ENCODE peak calls at places on chromosomes 4 and X, in four cellular contexts. One of them, this sample, is unnamed.

GRCh38 chr4:186227744-186228513 is 622 bp downstream of the KLKB1 start:
- DNase-seq in brain microvascular endothelial cell: no peak
- DNase-seq in mammary epithelial cell: no peak
- DNase-seq in lung: no peak
- DNase-seq in this sample: no peak

GRCh38 chr4:150720973-150721518 is 139.1 kb downstream of the MAB21L2 start:
- DNase-seq in lung: no peak
- DNase-seq in brain microvascular endothelial cell: no peak
- DNase-seq in mammary epithelial cell: no peak
- DNase-seq in this sample: no peak

GRCh38 chrX:125998432-125998831 is 167.7 kb downstream of the DCAF12L2 start:
- DNase-seq in lung: no peak
- DNase-seq in brain microvascular endothelial cell: peak; percentile 3
- DNase-seq in mammary epithelial cell: peak; percentile 2
- DNase-seq in this sample: no peak

GRCh38 chr4:128653514-128654420 is 155.7 kb upstream of the JADE1 start:
- DNase-seq in mammary epithelial cell: no peak
- DNase-seq in brain microvascular endothelial cell: peak; percentile 21
- DNase-seq in lung: peak; percentile 35
- DNase-seq in this sample: no peak

GRCh38 chr4:5931526-5931925 is 38.6 kb upstream of the CRMP1 start:
- DNase-seq in lung: no peak
- DNase-seq in mammary epithelial cell: no peak
- DNase-seq in brain microvascular endothelial cell: no peak
- DNase-seq in this sample: no peak

GRCh38 chr4:168621806-168622589 is 125.1 kb downstream of the PALLD start:
- DNase-seq in brain microvascular endothelial cell: peak; percentile 81
- DNase-seq in mammary epithelial cell: peak; percentile 95
- DNase-seq in lung: no peak
- DNase-seq in this sample: no peak

GRCh38 chrX:39945709-39946108 is 152.0 kb downstream of the BCOR start:
- DNase-seq in brain microvascular endothelial cell: no peak
- DNase-seq in lung: no peak
- DNase-seq in mammary epithelial cell: no peak
- DNase-seq in this sample: no peak

GRCh38 chr4:117311215-117311614 is 225.8 kb upstream of the TRAM1L1 start:
- DNase-seq in lung: no peak
- DNase-seq in brain microvascular endothelial cell: no peak
- DNase-seq in mammary epithelial cell: no peak
- DNase-seq in this sample: no peak

GRCh38 chr4:142512161-142512560 is 333.9 kb downstream of the INPP4B start:
- DNase-seq in lung: no peak
- DNase-seq in brain microvascular endothelial cell: no peak
- DNase-seq in mammary epithelial cell: peak; percentile 53
- DNase-seq in this sample: no peak

GRCh38 chr4:76799139-76799538 is 98.8 kb downstream of the SOWAHB start:
- DNase-seq in lung: no peak
- DNase-seq in mammary epithelial cell: no peak
- DNase-seq in brain microvascular endothelial cell: no peak
- DNase-seq in this sample: no peak

GRCh38 chr4:111066887-111067286 is 444.0 kb upstream of the PITX2 start:
- DNase-seq in lung: no peak
- DNase-seq in mammary epithelial cell: peak; percentile 3
- DNase-seq in brain microvascular endothelial cell: peak; percentile 34
- DNase-seq in this sample: peak; percentile 23

GRCh38 chr4:138239496-138239895 is 2.7 kb downstream of the SLC7A11 start:
- DNase-seq in brain microvascular endothelial cell: no peak
- DNase-seq in lung: no peak
- DNase-seq in mammary epithelial cell: no peak
- DNase-seq in this sample: no peak

GRCh38 chr4:168560184-168560834 is 63.5 kb downstream of the PALLD start:
- DNase-seq in lung: no peak
- DNase-seq in brain microvascular endothelial cell: peak; percentile 54
- DNase-seq in mammary epithelial cell: peak; percentile 54
- DNase-seq in this sample: no peak

GRCh38 chr4:155376387-155377268 is at the start of gene MAP9:
- DNase-seq in lung: peak; percentile 89
- DNase-seq in brain microvascular endothelial cell: peak; percentile 97
- DNase-seq in mammary epithelial cell: peak; percentile 90
- DNase-seq in this sample: peak; percentile 90

GRCh38 chr4:71025654-71026053 is 32.2 kb downstream of the DCK start:
- DNase-seq in lung: no peak
- DNase-seq in mammary epithelial cell: no peak
- DNase-seq in brain microvascular endothelial cell: no peak
- DNase-seq in this sample: no peak
- H3K36me3 ChIP-seq in lung: peaks cover 3% of the 10 kb centered on the region
- H3K36me3 ChIP-seq in mammary epithelial cell: peaks cover 14% of the 10 kb centered on the region
- H3K36me3 ChIP-seq in brain microvascular endothelial cell: no peaks in the 10 kb centered on the region
- H3K36me3 ChIP-seq in this sample: peaks cover 5% of the 10 kb centered on the region

GRCh38 chr4:112748352-112748900 is 111.5 kb downstream of the LARP7 start:
- DNase-seq in brain microvascular endothelial cell: no peak
- DNase-seq in lung: no peak
- DNase-seq in mammary epithelial cell: no peak
- DNase-seq in this sample: no peak

GRCh38 chr4:112753333-112753732 is 116.4 kb downstream of the LARP7 start:
- DNase-seq in brain microvascular endothelial cell: no peak
- DNase-seq in mammary epithelial cell: no peak
- DNase-seq in lung: no peak
- DNase-seq in this sample: no peak

GRCh38 chr4:112752510-112752909 is 115.6 kb downstream of the LARP7 start:
- DNase-seq in mammary epithelial cell: no peak
- DNase-seq in brain microvascular endothelial cell: no peak
- DNase-seq in lung: no peak
- DNase-seq in this sample: no peak

GRCh38 chr4:112751447-112751846 is 114.5 kb downstream of the LARP7 start:
- DNase-seq in brain microvascular endothelial cell: no peak
- DNase-seq in mammary epithelial cell: no peak
- DNase-seq in lung: no peak
- DNase-seq in this sample: no peak

GRCh38 chr4:112752061-112752460 is 115.1 kb downstream of the LARP7 start:
- DNase-seq in mammary epithelial cell: no peak
- DNase-seq in lung: no peak
- DNase-seq in brain microvascular endothelial cell: no peak
- DNase-seq in this sample: no peak
- H3K4me3 ChIP-seq in mammary epithelial cell: no peak overlapping the region
- H3K4me3 ChIP-seq in lung: no peak overlapping the region
- H3K4me3 ChIP-seq in brain microvascular endothelial cell: no peak overlapping the region
- H3K4me3 ChIP-seq in this sample: no peak overlapping the region

GRCh38 chrX:155231163-155231562 is 14.9 kb downstream of the VBP1 start:
- DNase-seq in mammary epithelial cell: no peak
- DNase-seq in brain microvascular endothelial cell: no peak
- DNase-seq in lung: no peak
- DNase-seq in this sample: no peak

GRCh38 chrX:155237719-155238118 is 21.5 kb downstream of the VBP1 start:
- DNase-seq in brain microvascular endothelial cell: no peak
- DNase-seq in lung: no peak
- DNase-seq in mammary epithelial cell: no peak
- DNase-seq in this sample: no peak

DNA sequence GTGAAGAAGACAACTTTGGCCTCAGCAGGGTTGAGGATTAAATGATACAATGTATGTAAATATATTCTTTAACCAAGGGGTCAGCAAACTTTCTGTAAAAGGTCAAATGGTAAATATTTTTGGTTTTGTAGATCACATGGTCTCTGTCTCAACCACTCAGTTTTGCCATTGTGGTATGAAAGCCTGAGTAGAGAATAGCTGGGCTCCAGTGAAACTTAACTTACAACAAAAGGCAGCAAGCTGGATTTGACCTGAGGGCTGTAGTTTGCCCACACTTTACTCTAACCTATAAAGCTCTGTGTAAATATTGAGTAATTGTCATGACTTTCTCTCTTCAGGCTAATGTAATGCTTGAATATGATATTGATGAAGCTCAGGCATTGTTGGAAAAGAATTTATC is 19.6 kb downstream of the VBP1 start:
- DNase-seq in brain microvascular endothelial cell: no peak
- DNase-seq in mammary epithelial cell: peak; percentile 4
- DNase-seq in lung: no peak
- DNase-seq in this sample: no peak
- H3K36me3 ChIP-seq in brain microvascular endothelial cell: peaks cover 3% of the 10 kb centered on the region
- H3K36me3 ChIP-seq in mammary epithelial cell: no peaks in the 10 kb centered on the region
- H3K36me3 ChIP-seq in lung: peaks cover 3% of the 10 kb centered on the region
- H3K36me3 ChIP-seq in this sample: peaks cover 16% of the 10 kb centered on the region

GRCh38 chrX:45771114-45771513 is 570.4 kb upstream of the DIPK2B start:
- DNase-seq in mammary epithelial cell: peak; percentile 93
- DNase-seq in brain microvascular endothelial cell: peak; percentile 87
- DNase-seq in lung: peak; percentile 44
- DNase-seq in this sample: peak; percentile 85

GRCh38 chrX:45768666-45769065 is 568.0 kb upstream of the DIPK2B start:
- DNase-seq in brain microvascular endothelial cell: no peak
- DNase-seq in mammary epithelial cell: no peak
- DNase-seq in lung: no peak
- DNase-seq in this sample: no peak

GRCh38 chrX:45774961-45775360 is 574.3 kb upstream of the DIPK2B start:
- DNase-seq in brain microvascular endothelial cell: peak; percentile 41
- DNase-seq in mammary epithelial cell: peak; percentile 93
- DNase-seq in lung: no peak
- DNase-seq in this sample: peak; percentile 78

GRCh38 chrX:45769919-45770582 is 569.4 kb upstream of the DIPK2B start:
- DNase-seq in lung: peak; percentile 72
- DNase-seq in brain microvascular endothelial cell: peak; percentile 90
- DNase-seq in mammary epithelial cell: peak; percentile 86
- DNase-seq in this sample: peak; percentile 88

DNA sequence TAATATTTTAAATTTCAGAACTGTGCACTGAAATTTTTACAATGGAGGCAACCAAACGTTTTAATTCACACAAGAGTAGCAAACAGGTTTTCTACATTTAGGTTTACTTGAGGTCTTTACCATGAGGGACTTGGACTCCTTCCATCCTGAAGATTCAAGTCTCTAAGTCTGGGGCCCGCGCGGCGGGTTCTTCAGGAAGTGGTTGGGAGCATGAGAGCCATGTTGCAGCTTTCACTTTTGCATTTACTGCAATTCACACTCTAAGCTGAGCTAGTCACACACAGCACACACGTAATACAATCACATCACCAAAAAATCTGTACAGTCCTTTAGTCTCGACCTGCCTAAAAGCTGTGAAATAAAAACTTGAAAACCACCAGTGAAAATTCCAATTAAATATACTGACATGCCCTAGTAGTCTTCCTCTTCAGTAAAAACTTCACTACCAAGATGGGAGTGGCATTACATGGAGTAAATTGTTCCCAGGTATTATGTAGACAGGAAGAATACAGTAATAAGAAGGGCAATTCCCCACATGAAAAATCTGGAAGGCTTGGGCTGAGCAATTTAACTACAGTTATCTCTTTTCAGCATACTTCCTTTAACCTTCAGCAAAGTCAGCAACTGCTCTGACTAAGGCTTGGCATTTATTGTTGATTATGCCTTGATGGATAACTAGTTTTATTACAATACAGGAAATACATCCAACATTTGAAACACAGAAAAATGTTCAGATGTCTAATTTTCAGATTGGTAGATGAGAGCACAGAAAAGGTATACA is 571.1 kb upstream of the DIPK2B start:
- DNase-seq in brain microvascular endothelial cell: peak; percentile 56
- DNase-seq in lung: no peak
- DNase-seq in mammary epithelial cell: peak; percentile 59
- DNase-seq in this sample: peak; percentile 51
- H3K4me3 ChIP-seq in brain microvascular endothelial cell: peak overlapping the region; percentile 70
- H3K4me3 ChIP-seq in lung: no peak overlapping the region
- H3K4me3 ChIP-seq in mammary epithelial cell: peak overlapping the region; percentile 59
- H3K4me3 ChIP-seq in this sample: peak overlapping the region; percentile 77

GRCh38 chr4:2968381-2968780 is 5.0 kb downstream of the GRK4 start:
- DNase-seq in mammary epithelial cell: peak; percentile 4
- DNase-seq in brain microvascular endothelial cell: no peak
- DNase-seq in lung: no peak
- DNase-seq in this sample: no peak

DNA sequence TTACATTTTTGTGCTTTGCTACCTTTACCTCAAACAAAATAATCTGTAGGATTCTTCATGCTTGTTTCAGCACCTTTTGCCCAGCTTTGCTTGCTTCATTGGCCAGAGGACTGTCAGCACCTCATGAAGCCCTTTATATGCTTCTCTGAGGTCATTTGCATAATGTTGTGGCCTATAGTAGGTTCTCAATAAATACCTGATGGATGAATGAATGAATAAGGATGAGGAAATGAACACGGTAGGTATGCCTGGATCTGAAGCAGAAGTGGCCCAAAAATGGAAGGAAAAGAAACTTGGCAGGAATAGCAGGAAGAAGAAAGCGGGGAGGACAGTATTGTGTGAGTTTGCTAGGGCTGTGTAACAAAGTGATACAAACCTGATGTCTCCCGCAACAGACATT is 7.9 kb downstream of the GRK4 start:
- DNase-seq in mammary epithelial cell: no peak
- DNase-seq in lung: no peak
- DNase-seq in brain microvascular endothelial cell: no peak
- DNase-seq in this sample: no peak
- H3K36me3 ChIP-seq in mammary epithelial cell: no peaks in the 10 kb centered on the region
- H3K36me3 ChIP-seq in lung: peaks cover 1% of the 10 kb centered on the region
- H3K36me3 ChIP-seq in brain microvascular endothelial cell: no peaks in the 10 kb centered on the region
- H3K36me3 ChIP-seq in this sample: no peaks in the 10 kb centered on the region

GRCh38 chr4:65668201-65669007 is 1.9 kb downstream of the EPHA5 start:
- DNase-seq in brain microvascular endothelial cell: peak; percentile 41
- DNase-seq in lung: no peak
- DNase-seq in mammary epithelial cell: no peak
- DNase-seq in this sample: peak; percentile 63
- H3K4me3 ChIP-seq in brain microvascular endothelial cell: peak overlapping the region; percentile 74
- H3K4me3 ChIP-seq in lung: no peak overlapping the region
- H3K4me3 ChIP-seq in mammary epithelial cell: no peak overlapping the region
- H3K4me3 ChIP-seq in this sample: peak overlapping the region; percentile 81

DNA sequence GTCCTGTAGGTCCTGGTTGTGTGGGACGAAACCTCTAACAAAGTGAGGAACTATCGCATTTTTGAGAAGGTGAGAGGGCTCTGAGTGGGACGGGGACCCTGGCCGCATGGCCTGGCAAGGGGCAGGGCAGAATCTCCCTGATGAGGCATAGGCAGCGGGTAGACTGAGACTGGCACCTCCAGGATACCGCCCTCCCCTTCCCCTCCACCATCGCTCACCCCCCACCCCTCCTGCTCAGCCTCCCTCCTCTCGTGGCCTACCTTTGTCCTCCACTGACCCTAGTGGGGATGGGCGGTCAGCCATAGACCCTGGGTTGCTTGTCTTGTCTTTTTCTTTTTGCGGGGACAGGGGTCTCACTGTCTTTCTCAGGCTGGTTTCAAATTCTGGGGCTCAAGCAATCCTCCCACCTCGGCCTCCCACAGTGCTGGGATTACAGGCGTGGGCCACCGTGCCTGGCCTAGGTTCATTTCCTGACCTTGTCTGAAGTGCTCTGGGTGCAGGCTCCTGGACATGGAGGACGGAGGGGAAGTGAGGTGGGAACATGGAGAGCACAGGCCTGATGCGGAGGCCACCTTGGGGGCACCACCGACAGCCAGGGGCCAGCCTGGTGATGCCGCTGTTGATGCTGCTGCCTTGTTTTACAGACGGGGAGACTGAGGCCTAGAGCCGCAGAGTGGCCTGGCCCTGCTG is 10.5 kb upstream of the ADD1 start:
- DNase-seq in mammary epithelial cell: no peak
- DNase-seq in brain microvascular endothelial cell: no peak
- DNase-seq in lung: no peak
- DNase-seq in this sample: no peak
- H3K36me3 ChIP-seq in mammary epithelial cell: no peaks in the 10 kb centered on the region
- H3K36me3 ChIP-seq in brain microvascular endothelial cell: peaks cover 46% of the 10 kb centered on the region
- H3K36me3 ChIP-seq in lung: peaks cover 74% of the 10 kb centered on the region
- H3K36me3 ChIP-seq in this sample: no peaks in the 10 kb centered on the region

This sample was measured in MG63.